ENCODE peak calls at places on chromosome 14, in five cellular contexts. Z is DND-41, J is K562, A is H1, K is GM23248. H is an unnamed sample.

GRCh38 chr14:68528031-68528687 is 264.7 kb downstream of the ZFP36L1 start:
- DNase-seq in Z (no peak), J (no peak), A (no peak), K (no peak), H (no peak)

GRCh38 chr14:81594012-81594411 is 60.4 kb upstream of the SEL1L start:
- DNase-seq in Z (no peak), J (no peak), A (no peak), K (no peak), H (peak; percentile 44)

GRCh38 chr14:65287264-65288131 is 125.0 kb upstream of the FUT8 start:
- DNase-seq in Z (peak; percentile 63), J (no peak), A (no peak), K (no peak), H (no peak)

GRCh38 chr14:59582161-59582560 is 5.5 kb upstream of the CCDC175 start:
- DNase-seq in Z (no peak), J (no peak), A (no peak), K (no peak), H (no peak)

GRCh38 chr14:89349196-89350008 is 67.6 kb downstream of the FOXN3 start:
- DNase-seq in Z (peak; percentile 33), J (no peak), A (no peak), K (no peak), H (peak; percentile 59)

GRCh38 chr14:51972566-51972965 is 16.8 kb upstream of the RTRAF start:
- DNase-seq in Z (no peak), J (no peak), A (no peak), K (no peak), H (no peak)

GRCh38 chr14:99918781-99919180 is 125.6 kb downstream of the EML1 start:
- DNase-seq in Z (no peak), J (no peak), A (no peak), K (no peak), H (no peak)

GRCh38 chr14:103651585-103651984 is 22.6 kb downstream of the KLC1 start:
- DNase-seq in Z (no peak), J (no peak), A (no peak), K (no peak), H (no peak)

GRCh38 chr14:58861546-58861945 is 223.8 kb downstream of the DACT1 start:
- DNase-seq in Z (no peak), J (no peak), A (no peak), K (no peak), H (no peak)

GRCh38 chr14:41604793-41605534 is 1.7 kb upstream of the LRFN5 start:
- DNase-seq in Z (no peak), J (no peak), A (no peak), K (peak; percentile 88), H (peak; percentile 87)

GRCh38 chr14:90968025-90968424 is 92.4 kb downstream of the RPS6KA5 start:
- DNase-seq in Z (no peak), J (no peak), A (no peak), K (peak; percentile 3), H (no peak)

GRCh38 chr14:80393766-80394165 is 182.5 kb upstream of the DIO2 start:
- DNase-seq in Z (no peak), J (no peak), A (no peak), K (no peak), H (no peak)

GRCh38 chr14:29220077-29220476 is 453.5 kb downstream of the FOXG1 start:
- DNase-seq in Z (no peak), J (no peak), A (no peak), K (no peak), H (no peak)

GRCh38 chr14:85546390-85546789 is 16.4 kb downstream of the FLRT2 start:
- DNase-seq in Z (no peak), J (no peak), A (no peak), K (no peak), H (no peak)

GRCh38 chr14:22900088-22900799 is 17.2 kb downstream of the REM2 start:
- DNase-seq in Z (peak; percentile 38), J (peak; percentile 85), A (peak; percentile 58), K (peak; percentile 78), H (peak; percentile 83)

GRCh38 chr14:52738409-52738808 is 8.4 kb downstream of the STYX start:
- DNase-seq in Z (no peak), J (peak; percentile 4), A (no peak), K (no peak), H (no peak)

GRCh38 chr14:80764496-80764895 is 177.0 kb downstream of the CEP128 start:
- DNase-seq in Z (no peak), J (no peak), A (no peak), K (no peak), H (no peak)

GRCh38 chr14:46988312-46988711 is 336.7 kb upstream of the RPL10L start:
- DNase-seq in Z (no peak), J (no peak), A (no peak), K (no peak), H (no peak)

GRCh38 chr14:53896773-53897172 is 59.9 kb downstream of the BMP4 start:
- DNase-seq in Z (no peak), J (no peak), A (no peak), K (peak; percentile 4), H (peak; percentile 15)

GRCh38 chr14:60097974-60098373 is 6.3 kb downstream of the PCNX4 start:
- DNase-seq in Z (no peak), J (no peak), A (no peak), K (no peak), H (no peak)

GRCh38 chr14:29043751-29044150 is 277.2 kb downstream of the FOXG1 start:
- DNase-seq in Z (no peak), J (no peak), A (no peak), K (no peak), H (no peak)

GRCh38 chr14:23052182-23052623 is 5.1 kb downstream of the CDH24 start:
- DNase-seq in Z (no peak), J (peak; percentile 60), A (peak; percentile 62), K (no peak), H (peak; percentile 28)

GRCh38 chr14:106436310-106436905 is 910.0 kb downstream of the TMEM121 start:
- DNase-seq in Z (peak; percentile 70), J (peak; percentile 18), A (peak; percentile 29), K (peak; percentile 9), H (no peak)

GRCh38 chr14:35161231-35161630 is 38.9 kb downstream of the PRORP start:
- DNase-seq in Z (no peak), J (no peak), A (no peak), K (no peak), H (peak; percentile 1)

GRCh38 chr14:63922696-63923421 is 70.1 kb downstream of the SYNE2 start:
- DNase-seq in Z (no peak), J (no peak), A (no peak), K (peak; percentile 15), H (peak; percentile 72)

GRCh38 chr14:53836546-53836945 is 120.1 kb downstream of the BMP4 start:
- DNase-seq in Z (no peak), J (no peak), A (no peak), K (no peak), H (no peak)

GRCh38 chr14:85535316-85535715 is 5.4 kb downstream of the FLRT2 start:
- DNase-seq in Z (no peak), J (no peak), A (no peak), K (peak; percentile 17), H (no peak)

GRCh38 chr14:47674546-47675238 is 713 bp downstream of the MDGA2 start:
- DNase-seq in Z (no peak), J (no peak), A (peak; percentile 75), K (no peak), H (peak; percentile 22)

GRCh38 chr14:52015411-52016030 is 26.2 kb downstream of the RTRAF start:
- DNase-seq in Z (no peak), J (peak; percentile 9), A (peak; percentile 61), K (peak; percentile 54), H (peak; percentile 46)

GRCh38 chr14:78530078-78530477 is 359.9 kb downstream of the NRXN3 start:
- DNase-seq in Z (peak; percentile 62), J (peak; percentile 29), A (peak; percentile 67), K (peak; percentile 41), H (peak; percentile 70)

GRCh38 chr14:72802588-72802946 is 91.3 kb downstream of the DPF3 start:
- DNase-seq in Z (no peak), J (no peak), A (no peak), K (no peak), H (no peak)
- H3K79me2 ChIP-seq in Z (no peaks in the 10 kb centered on the region), J (no peaks in the 10 kb centered on the region), A (no peaks in the 10 kb centered on the region), K (peaks cover 69% of the 10 kb centered on the region), H (no peaks in the 10 kb centered on the region)

DNA sequence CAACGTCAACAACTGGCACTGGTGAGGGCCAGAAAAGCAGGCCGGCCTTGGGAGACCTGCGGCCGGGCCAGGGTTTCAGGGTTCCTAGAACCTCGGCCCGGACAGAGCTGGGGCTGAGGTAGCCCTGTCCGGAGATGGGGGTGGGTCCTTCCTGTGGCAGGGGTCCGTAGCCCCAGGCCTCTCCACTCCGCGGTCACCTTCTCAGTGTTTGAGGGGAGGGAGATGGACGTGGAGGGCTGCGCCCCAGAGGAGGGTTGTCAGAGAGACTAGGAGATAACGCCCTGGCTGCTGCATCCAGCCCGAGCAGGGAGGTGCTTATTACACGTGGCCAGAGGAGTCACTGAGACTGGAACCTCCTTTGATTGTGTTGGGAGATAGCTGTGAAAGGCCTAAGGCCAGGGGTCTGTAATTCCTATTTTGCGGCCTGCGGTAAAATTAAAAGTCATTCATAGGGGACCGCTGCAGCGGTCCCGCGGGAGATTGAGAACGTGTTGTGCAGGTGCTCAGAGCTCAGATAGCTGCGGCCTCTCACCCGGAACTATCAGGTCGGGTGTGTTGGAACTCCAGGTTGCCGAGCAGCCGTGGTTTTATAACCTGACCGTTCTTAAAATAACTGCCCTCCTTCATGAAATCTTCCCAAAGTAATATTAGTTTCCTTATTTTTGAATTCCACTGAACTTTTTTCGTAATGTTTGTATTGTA is 507 bp downstream of the AHSA1 start:
- DNase-seq in Z (peak; percentile 46), J (peak; percentile 66), A (no peak), K (peak; percentile 76), H (peak; percentile 58)
- H3K79me2 ChIP-seq in Z (peaks cover 64% of the 10 kb centered on the region), J (peaks cover 48% of the 10 kb centered on the region), A (peaks cover 35% of the 10 kb centered on the region), K (peaks cover 77% of the 10 kb centered on the region), H (peaks cover 52% of the 10 kb centered on the region)

GRCh38 chr14:93096923-93097322 is 18.8 kb downstream of the ITPK1 start:
- DNase-seq in Z (no peak), J (no peak), A (no peak), K (no peak), H (no peak)

GRCh38 chr14:93100570-93100969 is 15.2 kb downstream of the ITPK1 start:
- DNase-seq in Z (no peak), J (no peak), A (no peak), K (no peak), H (no peak)

GRCh38 chr14:93099643-93100042 is 16.1 kb downstream of the ITPK1 start:
- DNase-seq in Z (no peak), J (no peak), A (no peak), K (no peak), H (no peak)

GRCh38 chr14:93100098-93100497 is 15.6 kb downstream of the ITPK1 start:
- DNase-seq in Z (no peak), J (no peak), A (no peak), K (no peak), H (no peak)

GRCh38 chr14:93099187-93099586 is 16.5 kb downstream of the ITPK1 start:
- DNase-seq in Z (no peak), J (no peak), A (no peak), K (no peak), H (no peak)
- H3K79me2 ChIP-seq in Z (peaks cover 86% of the 10 kb centered on the region), J (no peaks in the 10 kb centered on the region), A (peaks cover 90% of the 10 kb centered on the region), K (peaks cover 52% of the 10 kb centered on the region), H (peaks cover 95% of the 10 kb centered on the region)

DNA sequence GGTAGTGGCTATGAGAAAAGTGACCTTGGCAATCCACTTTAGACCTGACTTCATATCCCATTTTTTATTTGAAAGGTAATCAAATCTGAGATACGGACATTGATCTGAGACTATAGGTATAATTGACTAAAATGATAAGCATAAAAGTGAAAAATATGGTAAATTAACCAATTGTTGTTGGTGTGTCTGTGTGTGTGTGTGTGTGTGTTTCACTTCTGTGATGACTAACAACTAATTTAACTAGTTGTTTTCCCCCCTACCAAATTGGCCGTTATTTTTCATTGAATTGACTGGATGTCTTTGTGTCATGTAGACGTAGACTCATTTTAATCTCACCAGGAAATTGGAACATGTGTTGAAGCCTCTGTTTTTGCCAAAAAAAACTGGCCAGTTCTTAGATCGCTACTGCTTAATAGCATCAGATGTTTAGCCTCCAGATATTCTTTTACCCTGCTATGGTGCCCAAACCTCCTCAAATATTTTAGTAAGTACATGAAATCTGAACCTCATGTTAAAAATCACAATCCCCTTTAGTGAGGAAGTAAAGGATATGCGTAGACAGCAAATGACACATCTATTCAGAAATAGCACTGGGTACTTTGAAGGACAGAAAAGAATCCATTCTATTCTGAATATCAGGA is 395.0 kb downstream of the EGLN3 start:
- DNase-seq in Z (no peak), J (no peak), A (no peak), K (no peak), H (no peak)
- H3K79me2 ChIP-seq in Z (no peaks in the 10 kb centered on the region), J (no peaks in the 10 kb centered on the region), A (no peaks in the 10 kb centered on the region), K (no peaks in the 10 kb centered on the region), H (no peaks in the 10 kb centered on the region)